ENCODE peak calls at places on chromosomes 3 and 15, in six cellular contexts. One of them, this sample, is unnamed. For H3K9me3, the result is how much of the 10 kb centered on the place peaks cover.

GRCh38 chr3:111735271-111735758 is 123.8 kb upstream of the PHLDB2 start:
- DNase-seq in heart left ventricle: no peak
- DNase-seq in hepatocyte: peak
- DNase-seq in OCI-LY7: no peak
- DNase-seq in neural progenitor cell: no peak
- DNase-seq in body of pancreas: no peak
- DNase-seq in this sample: no peak

GRCh38 chr15:63899193-63899592 is 65.4 kb upstream of the HERC1 start:
- DNase-seq in heart left ventricle: no peak
- DNase-seq in hepatocyte: no peak
- DNase-seq in OCI-LY7: no peak
- DNase-seq in neural progenitor cell: no peak
- DNase-seq in body of pancreas: no peak
- DNase-seq in this sample: no peak

GRCh38 chr3:52244061-52244628 is 1.4 kb upstream of the PPM1M start:
- DNase-seq in heart left ventricle: peak
- DNase-seq in hepatocyte: peak
- DNase-seq in OCI-LY7: no peak
- DNase-seq in neural progenitor cell: no peak
- DNase-seq in body of pancreas: no peak
- DNase-seq in this sample: no peak

GRCh38 chr3:32872487-32873382 is 54.9 kb downstream of the TRIM71 start:
- DNase-seq in heart left ventricle: no peak
- DNase-seq in hepatocyte: peak
- DNase-seq in OCI-LY7: no peak
- DNase-seq in neural progenitor cell: no peak
- DNase-seq in body of pancreas: peak
- DNase-seq in this sample: no peak

GRCh38 chr15:51288143-51289065 is 50.0 kb downstream of the CYP19A1 start:
- DNase-seq in heart left ventricle: no peak
- DNase-seq in hepatocyte: peak
- DNase-seq in OCI-LY7: no peak
- DNase-seq in neural progenitor cell: no peak
- DNase-seq in body of pancreas: no peak
- DNase-seq in this sample: no peak

GRCh38 chr15:70241031-70241430 is 143.3 kb upstream of the TLE3 start:
- DNase-seq in heart left ventricle: no peak
- DNase-seq in hepatocyte: no peak
- DNase-seq in OCI-LY7: no peak
- DNase-seq in neural progenitor cell: no peak
- DNase-seq in body of pancreas: no peak
- DNase-seq in this sample: no peak

GRCh38 chr3:172140499-172141391 is 101.4 kb downstream of the FNDC3B start:
- DNase-seq in heart left ventricle: no peak
- DNase-seq in hepatocyte: peak
- DNase-seq in OCI-LY7: no peak
- DNase-seq in neural progenitor cell: no peak
- DNase-seq in body of pancreas: peak
- DNase-seq in this sample: no peak

GRCh38 chr3:27357665-27358258 is 11.4 kb downstream of the NEK10 start:
- DNase-seq in heart left ventricle: peak
- DNase-seq in hepatocyte: peak
- DNase-seq in OCI-LY7: peak
- DNase-seq in neural progenitor cell: peak
- DNase-seq in body of pancreas: peak
- DNase-seq in this sample: peak

GRCh38 chr3:42300013-42300412 is 34.0 kb upstream of the CCK start:
- DNase-seq in heart left ventricle: no peak
- DNase-seq in hepatocyte: peak
- DNase-seq in OCI-LY7: peak
- DNase-seq in neural progenitor cell: peak
- DNase-seq in body of pancreas: no peak
- DNase-seq in this sample: peak

GRCh38 chr15:23395832-23396231 is 41.3 kb downstream of the GOLGA8S start:
- DNase-seq in heart left ventricle: no peak
- DNase-seq in hepatocyte: no peak
- DNase-seq in OCI-LY7: no peak
- DNase-seq in neural progenitor cell: no peak
- DNase-seq in body of pancreas: no peak
- DNase-seq in this sample: no peak

GRCh38 chr3:165451671-165452070 is 255.5 kb upstream of the SLITRK3 start:
- DNase-seq in heart left ventricle: no peak
- DNase-seq in hepatocyte: no peak
- DNase-seq in OCI-LY7: no peak
- DNase-seq in neural progenitor cell: no peak
- DNase-seq in body of pancreas: no peak
- DNase-seq in this sample: no peak
- H3K9me3 ChIP-seq in heart left ventricle: under half
- H3K9me3 ChIP-seq in hepatocyte: under half
- H3K9me3 ChIP-seq in OCI-LY7: under half
- H3K9me3 ChIP-seq in neural progenitor cell: under half
- H3K9me3 ChIP-seq in body of pancreas: under half
- H3K9me3 ChIP-seq in this sample: under half

GRCh38 chr15:56126409-56126808 is 117.3 kb downstream of the RFX7 start:
- DNase-seq in heart left ventricle: no peak
- DNase-seq in hepatocyte: no peak
- DNase-seq in OCI-LY7: no peak
- DNase-seq in neural progenitor cell: no peak
- DNase-seq in body of pancreas: no peak
- DNase-seq in this sample: no peak
- H3K9me3 ChIP-seq in heart left ventricle: under half
- H3K9me3 ChIP-seq in hepatocyte: under half
- H3K9me3 ChIP-seq in OCI-LY7: under half
- H3K9me3 ChIP-seq in neural progenitor cell: under half
- H3K9me3 ChIP-seq in body of pancreas: under half
- H3K9me3 ChIP-seq in this sample: under half

GRCh38 chr3:1375145-1375544 is 282.3 kb downstream of the CNTN6 start:
- DNase-seq in heart left ventricle: no peak
- DNase-seq in hepatocyte: no peak
- DNase-seq in OCI-LY7: no peak
- DNase-seq in neural progenitor cell: no peak
- DNase-seq in body of pancreas: no peak
- DNase-seq in this sample: no peak
- H3K9me3 ChIP-seq in heart left ventricle: under half
- H3K9me3 ChIP-seq in hepatocyte: under half
- H3K9me3 ChIP-seq in OCI-LY7: under half
- H3K9me3 ChIP-seq in neural progenitor cell: under half
- H3K9me3 ChIP-seq in body of pancreas: under half
- H3K9me3 ChIP-seq in this sample: under half

GRCh38 chr15:29159771-29160455 is 109.7 kb downstream of the NSMCE3 start:
- DNase-seq in heart left ventricle: no peak
- DNase-seq in hepatocyte: no peak
- DNase-seq in OCI-LY7: no peak
- DNase-seq in neural progenitor cell: no peak
- DNase-seq in body of pancreas: no peak
- DNase-seq in this sample: no peak
- H3K9me3 ChIP-seq in heart left ventricle: under half
- H3K9me3 ChIP-seq in hepatocyte: under half
- H3K9me3 ChIP-seq in OCI-LY7: under half
- H3K9me3 ChIP-seq in neural progenitor cell: under half
- H3K9me3 ChIP-seq in body of pancreas: under half
- H3K9me3 ChIP-seq in this sample: under half

DNA sequence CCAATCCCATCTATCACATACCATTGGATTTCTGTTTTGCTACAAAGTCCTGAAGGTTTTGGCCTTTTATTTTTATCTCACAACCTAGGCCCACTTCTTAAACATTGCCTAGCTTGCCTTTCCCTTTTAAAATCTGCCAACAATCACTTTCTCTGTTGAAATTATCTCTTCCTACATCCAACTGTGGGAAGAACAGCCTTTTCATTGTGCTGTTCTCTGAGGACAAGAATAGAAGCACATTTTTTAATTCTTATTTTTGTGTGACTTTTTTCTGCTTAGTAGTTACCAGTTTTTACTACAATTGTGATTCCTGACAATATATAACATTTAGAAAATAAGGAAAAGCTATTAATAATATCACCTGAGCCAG is 159.2 kb downstream of the CNTN6 start:
- DNase-seq in heart left ventricle: no peak
- DNase-seq in hepatocyte: no peak
- DNase-seq in OCI-LY7: no peak
- DNase-seq in neural progenitor cell: no peak
- DNase-seq in body of pancreas: no peak
- DNase-seq in this sample: no peak
- H3K9me3 ChIP-seq in heart left ventricle: under half
- H3K9me3 ChIP-seq in hepatocyte: under half
- H3K9me3 ChIP-seq in OCI-LY7: under half
- H3K9me3 ChIP-seq in neural progenitor cell: under half
- H3K9me3 ChIP-seq in body of pancreas: under half
- H3K9me3 ChIP-seq in this sample: under half